ENCODE peak calls at places on chromosomes 3 and 15, in four cellular contexts. Z is omental fat pad, G is BE2C, K is GM12865. V is an unnamed sample.
A peak's percentile ranks its signal among the peaks of the same experiment; 100 is the strongest.

GRCh38 chr3:44782891-44783290 is 21.3 kb downstream of the KIF15 start:
- DNase-seq in G (no peak), K (no peak), Z (no peak), V (no peak)

GRCh38 chr3:126102530-126102951 is 18.6 kb upstream of the SLC41A3 start:
- DNase-seq in Z (no peak), K (no peak), G (no peak), V (no peak)

GRCh38 chr3:40237892-40238571 is 71.5 kb upstream of the EIF1B start:
- DNase-seq in Z (no peak), G (no peak), K (no peak), V (no peak)

GRCh38 chr3:164524201-164524600 is 554.1 kb downstream of the SI start:
- DNase-seq in G (no peak), K (no peak), Z (no peak), V (no peak)

GRCh38 chr3:9715764-9716437 is 12.3 kb downstream of the CPNE9 start:
- DNase-seq in Z (peak; percentile 65), G (peak; percentile 59), K (no peak), V (no peak)

GRCh38 chr15:41559239-41559488 is 152 bp downstream of the TYRO3 start:
- DNase-seq in Z (no peak), G (no peak), K (no peak), V (no peak)

GRCh38 chr3:65484964-65485363 is 553.8 kb downstream of the MAGI1 start:
- DNase-seq in G (no peak), K (no peak), Z (no peak), V (no peak)

GRCh38 chr3:50119786-50120185 is 31.1 kb downstream of the RBM5 start:
- DNase-seq in Z (no peak), G (no peak), K (no peak), V (no peak)

GRCh38 chr3:140223631-140224030 is 288.6 kb downstream of the CLSTN2 start:
- DNase-seq in Z (no peak), G (no peak), K (no peak), V (no peak)

GRCh38 chr3:48367201-48367600 is 4.8 kb upstream of the FBXW12 start:
- DNase-seq in K (no peak), G (peak; percentile 70), Z (no peak), V (no peak)

GRCh38 chr15:31977812-31978662 is 52.3 kb upstream of the CHRNA7 start:
- DNase-seq in K (peak; percentile 57), Z (no peak), G (peak; percentile 86), V (peak; percentile 60)

GRCh38 chr15:93037341-93038063 is 51.5 kb downstream of the RGMA start:
- DNase-seq in K (no peak), G (peak; percentile 54), Z (no peak), V (peak; percentile 24)

GRCh38 chr15:88613074-88613944 is 7.8 kb upstream of the AEN start:
- DNase-seq in G (no peak), Z (no peak), K (peak; percentile 51), V (no peak)

GRCh38 chr15:40409366-40409765 is 3.8 kb downstream of the IVD start:
- DNase-seq in Z (no peak), G (no peak), K (peak; percentile 80), V (peak; percentile 86)

GRCh38 chr15:39887832-39888231 is 32.2 kb downstream of the GPR176 start:
- DNase-seq in K (peak; percentile 18), G (no peak), Z (no peak), V (no peak)

GRCh38 chr3:175456496-175456895 is 597.4 kb downstream of the NAALADL2 start:
- DNase-seq in Z (no peak), K (no peak), G (no peak), V (no peak)

GRCh38 chr3:68728343-68728742 is 204.0 kb downstream of the TAFA4 start:
- DNase-seq in K (no peak), G (no peak), Z (no peak), V (no peak)

GRCh38 chr15:37133619-37134018 is 33.3 kb upstream of the MEIS2 start:
- DNase-seq in Z (no peak), K (no peak), G (no peak), V (no peak)

GRCh38 chr3:146966124-146966523 is 361.0 kb upstream of the PLSCR5 start:
- DNase-seq in Z (no peak), G (no peak), K (no peak), V (no peak)

GRCh38 chr3:100069472-100069871 is 44.8 kb downstream of the FILIP1L start:
- DNase-seq in K (no peak), G (no peak), Z (no peak), V (no peak)

GRCh38 chr3:9008550-9009255 is 45.4 kb upstream of the RAD18 start:
- DNase-seq in G (no peak), K (no peak), Z (no peak), V (no peak)

GRCh38 chr3:11513817-11514135 is 129.9 kb downstream of the VGLL4 start:
- DNase-seq in K (no peak), G (no peak), Z (no peak), V (no peak)

GRCh38 chr15:59222106-59222505 is 15.5 kb downstream of the LDHAL6B start:
- DNase-seq in G (no peak), Z (no peak), K (no peak), V (no peak)

GRCh38 chr3:197519801-197520211 is 36.0 kb downstream of the BDH1 start:
- DNase-seq in K (no peak), Z (no peak), G (peak; percentile 66), V (no peak)

GRCh38 chr15:79540551-79540950 is 108.4 kb downstream of the MINAR1 start:
- DNase-seq in K (peak; percentile 9), G (no peak), Z (no peak), V (no peak)

GRCh38 chr15:79541176-79541575 is 109.0 kb downstream of the MINAR1 start:
- DNase-seq in G (peak; percentile 19), Z (no peak), K (no peak), V (no peak)

GRCh38 chr15:79539426-79539825 is 107.3 kb downstream of the MINAR1 start:
- DNase-seq in K (no peak), G (no peak), Z (no peak), V (no peak)

DNA sequence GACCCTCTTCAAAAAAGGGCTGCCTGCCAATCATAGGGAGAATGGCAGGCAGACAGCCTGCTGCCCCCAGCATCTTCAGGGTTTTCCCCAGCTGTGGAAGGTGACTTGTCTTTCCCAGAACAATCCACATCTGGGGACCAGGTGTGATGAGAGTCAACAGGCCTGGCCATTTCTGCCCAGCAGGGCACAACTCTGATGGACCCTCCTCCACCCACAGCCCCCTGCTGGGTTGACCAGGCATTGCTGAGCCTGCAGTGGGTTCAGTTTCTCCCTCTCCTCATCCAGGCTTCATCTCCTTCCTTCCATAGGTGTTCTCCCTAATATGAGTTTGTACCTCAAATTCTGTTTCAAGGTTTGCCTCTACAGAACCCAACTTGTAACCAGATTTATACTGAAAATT is 111.0 kb downstream of the MINAR1 start:
- DNase-seq in K (no peak), G (no peak), Z (no peak), V (no peak)
- TF ChIP-seq CTCF in K (no peak), G (peak; percentile 34), Z (no peak), V (no peak)

GRCh38 chr3:123745184-123745855 is 138.8 kb downstream of the MYLK start:
- DNase-seq in Z (no peak), G (no peak), K (no peak), V (no peak)
- TF ChIP-seq CTCF in Z (no peak), G (peak; percentile 56), K (no peak), V (peak; percentile 28)

GRCh38 chr3:82363131-82363530 is 601.7 kb upstream of the GBE1 start:
- DNase-seq in G (no peak), Z (no peak), K (no peak), V (no peak)

DNA sequence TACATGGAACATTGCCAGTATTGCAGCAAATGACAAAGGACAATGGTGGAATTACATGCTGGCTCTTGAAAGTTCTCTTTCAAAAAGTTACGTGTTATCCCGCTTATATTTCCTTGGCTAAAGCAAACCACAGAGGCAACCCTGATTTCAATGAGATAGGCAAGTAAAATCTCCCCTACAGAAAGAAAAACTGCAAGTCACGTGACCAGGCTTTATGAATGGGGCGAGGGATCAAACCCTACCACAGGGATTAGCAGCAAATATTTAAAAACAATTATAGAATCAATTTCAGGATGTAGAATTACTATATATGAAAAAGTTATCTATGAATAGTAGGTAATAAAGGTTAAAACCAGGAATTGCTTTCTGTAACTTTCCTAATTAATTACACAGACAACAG is 603.4 kb upstream of the GBE1 start:
- DNase-seq in K (no peak), Z (no peak), G (no peak), V (no peak)
- TF ChIP-seq CTCF in K (no peak), Z (no peak), G (no peak), V (no peak)

DNA sequence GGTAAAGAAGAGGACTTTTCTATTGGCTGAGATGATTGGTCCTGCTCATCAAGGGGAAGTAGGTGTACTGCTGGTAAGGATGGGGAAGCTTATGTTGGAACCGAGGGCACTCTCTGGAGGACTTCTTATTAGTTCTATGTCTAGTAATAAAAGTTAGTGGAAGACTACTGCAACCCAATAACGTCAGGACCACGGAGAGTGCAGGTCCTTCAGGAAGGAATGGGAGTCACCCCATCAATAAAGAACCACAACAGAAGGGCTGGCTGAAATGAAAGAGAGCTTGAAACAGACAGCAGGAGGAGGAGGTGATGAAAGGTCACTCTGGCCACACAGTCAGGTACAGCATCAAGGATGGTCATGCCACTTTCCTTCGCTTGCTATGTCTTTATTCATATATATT is 68.8 kb upstream of the PRR23E start:
- DNase-seq in G (no peak), Z (no peak), K (no peak), V (no peak)
- TF ChIP-seq CTCF in G (no peak), Z (no peak), K (no peak), V (no peak)

DNA sequence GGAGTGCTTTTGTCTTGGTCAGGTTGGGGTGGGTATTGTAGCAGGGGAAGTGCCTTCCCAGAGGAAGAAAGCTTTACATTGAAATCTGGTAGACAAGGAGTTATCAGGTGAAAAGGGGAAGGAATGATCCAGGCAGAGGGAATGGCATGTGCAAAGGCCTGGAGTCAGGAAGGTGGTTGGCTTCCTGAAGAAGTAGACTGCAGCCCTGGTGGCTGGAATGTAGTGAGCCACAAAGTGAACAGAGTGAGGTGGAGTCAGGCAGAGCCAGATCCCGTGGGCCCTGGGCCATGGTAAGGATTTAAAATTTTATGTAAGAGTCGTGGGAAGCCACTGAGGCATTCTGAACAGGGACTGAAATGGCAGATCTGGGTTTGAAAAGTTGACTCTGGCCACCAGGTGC is 58.3 kb downstream of the RAB11A start:
- DNase-seq in Z (no peak), G (no peak), K (no peak), V (no peak)
- TF ChIP-seq CTCF in Z (no peak), G (peak; percentile 18), K (no peak), V (no peak)

GRCh38 chr3:98824256-98824655 is 61.1 kb downstream of the ST3GAL6 start:
- DNase-seq in K (no peak), Z (no peak), G (no peak), V (no peak)
- TF ChIP-seq CTCF in K (peak; percentile 10), Z (no peak), G (peak; percentile 5), V (peak; percentile 6)

GRCh38 chr3:186208328-186208989 is 99.6 kb upstream of the ETV5 start:
- DNase-seq in G (no peak), Z (no peak), K (no peak), V (no peak)
- TF ChIP-seq CTCF in G (no peak), Z (no peak), K (no peak), V (peak; percentile 19)